ENCODE peak calls at places on chromosomes 2 and 18, in nine cellular contexts. C is ovary, N is hepatic stellate cell, B is fibroblast of the aortic adventitia, K is heart right ventricle, Y is EL, R is Panc1, G is MV-4-11, O is sigmoid colon. X is an unnamed sample.

GRCh38 chr2:49972699-49973098 is 818.4 kb upstream of the FSHR start:
- DNase-seq in C (no peak), N (no peak), B (no peak), K (no peak), Y (no peak), R (no peak), G (no peak), O (no peak), X (no peak)

GRCh38 chr18:4125246-4125938 is 329.7 kb downstream of the DLGAP1 start:
- DNase-seq in C (no peak), N (no peak), B (peak), K (peak), Y (no peak), R (no peak), G (no peak), O (no peak), X (peak)

GRCh38 chr2:124683536-124684407 is 658.7 kb downstream of the CNTNAP5 start:
- DNase-seq in C (no peak), N (no peak), B (peak), K (no peak), Y (peak), R (no peak), G (peak), O (no peak), X (peak)

GRCh38 chr2:7887441-7887840 is 794.4 kb upstream of the ID2 start:
- DNase-seq in C (no peak), N (no peak), B (no peak), K (no peak), Y (no peak), R (no peak), G (no peak), O (no peak), X (no peak)

GRCh38 chr18:49613141-49613641 is 51.3 kb downstream of the LIPG start:
- DNase-seq in C (no peak), N (no peak), B (no peak), K (no peak), Y (no peak), R (no peak), G (no peak), O (no peak), X (peak)

GRCh38 chr2:209305746-209306196 is 118.1 kb upstream of the MAP2 start:
- DNase-seq in C (no peak), N (no peak), B (no peak), K (no peak), Y (no peak), R (no peak), G (no peak), O (no peak), X (no peak)

GRCh38 chr2:12448846-12449480 is 267.8 kb upstream of the TRIB2 start:
- DNase-seq in C (no peak), N (no peak), B (no peak), K (no peak), Y (peak), R (no peak), G (no peak), O (no peak), X (no peak)

GRCh38 chr2:79259959-79260358 is 100.4 kb upstream of the REG3A start:
- DNase-seq in C (no peak), N (no peak), B (no peak), K (no peak), Y (no peak), R (no peak), G (no peak), O (no peak), X (no peak)